ENCODE peak calls at places on chromosomes 12 and 14, in six cellular contexts. I, S, N, L, Y and V are unnamed samples.
A peak's percentile ranks its signal among the peaks of the same experiment; 100 is the strongest.

GRCh38 chr12:32611986-32612385 is 67.1 kb upstream of the DNM1L start:
- DNase-seq in I (no peak), S (no peak), N (no peak), L (no peak), Y (no peak), V (no peak)

GRCh38 chr12:3752741-3753486 is at the start of gene CRACR2A:
- DNase-seq in I (peak; percentile 68), S (peak; percentile 66), N (peak; percentile 84), L (peak; percentile 65), Y (peak; percentile 32), V (peak; percentile 60)

GRCh38 chr14:56342419-56342901 is 224.2 kb downstream of the PELI2 start:
- DNase-seq in I (no peak), S (peak; percentile 67), N (no peak), L (peak; percentile 59), Y (no peak), V (no peak)

GRCh38 chr12:749871-750270 is 2.5 kb upstream of the WNK1 start:
- DNase-seq in I (no peak), S (no peak), N (no peak), L (no peak), Y (no peak), V (no peak)

GRCh38 chr12:3436496-3437060 is 54.4 kb upstream of the PRMT8 start:
- DNase-seq in I (no peak), S (no peak), N (no peak), L (no peak), Y (no peak), V (no peak)

GRCh38 chr14:25197885-25198284 is 147.9 kb upstream of the STXBP6 start:
- DNase-seq in I (no peak), S (no peak), N (no peak), L (no peak), Y (no peak), V (no peak)

GRCh38 chr14:67420102-67420739 is 8.3 kb upstream of the PLEK2 start:
- DNase-seq in I (no peak), S (no peak), N (peak; percentile 51), L (no peak), Y (no peak), V (no peak)

GRCh38 chr12:11853126-11853525 is 203.7 kb downstream of the ETV6 start:
- DNase-seq in I (no peak), S (no peak), N (peak; percentile 49), L (no peak), Y (no peak), V (no peak)

GRCh38 chr12:107223816-107224215 is 130.5 kb upstream of the CRY1 start:
- DNase-seq in I (peak; percentile 12), S (peak; percentile 56), N (no peak), L (peak; percentile 67), Y (no peak), V (no peak)

GRCh38 chr12:99059824-99060526 is 414.9 kb downstream of the APAF1 start:
- DNase-seq in I (no peak), S (peak; percentile 54), N (no peak), L (no peak), Y (no peak), V (peak; percentile 22)

GRCh38 chr12:130870442-130871285 is 1.2 kb upstream of the RAN start:
- DNase-seq in I (peak; percentile 98), S (peak; percentile 98), N (peak; percentile 60), L (peak; percentile 97), Y (peak; percentile 83), V (no peak)
- TF ChIP-seq CTCF in I (peak; percentile 36), S (peak; percentile 80), N (peak; percentile 38), L (peak; percentile 83), Y (peak; percentile 65), V (peak; percentile 51)

GRCh38 chr14:69244946-69245345 is 15.0 kb upstream of the GALNT16 start:
- DNase-seq in I (no peak), S (peak; percentile 25), N (no peak), L (no peak), Y (no peak), V (no peak)

GRCh38 chr14:69246331-69246730 is 13.6 kb upstream of the GALNT16 start:
- DNase-seq in I (no peak), S (no peak), N (no peak), L (no peak), Y (no peak), V (no peak)

GRCh38 chr14:69249603-69250002 is 10.4 kb upstream of the GALNT16 start:
- DNase-seq in I (no peak), S (no peak), N (no peak), L (no peak), Y (no peak), V (no peak)

GRCh38 chr14:69252851-69253250 is 7.1 kb upstream of the GALNT16 start:
- DNase-seq in I (no peak), S (no peak), N (no peak), L (no peak), Y (no peak), V (no peak)

GRCh38 chr14:69247691-69248440 is 12.1 kb upstream of the GALNT16 start:
- DNase-seq in I (no peak), S (peak; percentile 98), N (peak; percentile 24), L (peak; percentile 85), Y (no peak), V (no peak)
- TF ChIP-seq CTCF in I (no peak), S (peak; percentile 58), N (peak; percentile 21), L (peak; percentile 39), Y (peak; percentile 48), V (peak; percentile 74)

GRCh38 chr12:132955094-132955932 is 793 bp downstream of the ZNF605 start:
- DNase-seq in I (peak; percentile 65), S (peak; percentile 75), N (peak; percentile 19), L (peak; percentile 85), Y (no peak), V (no peak)
- TF ChIP-seq CTCF in I (no peak), S (no peak), N (no peak), L (no peak), Y (no peak), V (no peak)

GRCh38 chr14:93905623-93906022 is 21.5 kb upstream of the FAM181A start:
- DNase-seq in I (no peak), S (no peak), N (no peak), L (no peak), Y (no peak), V (no peak)

GRCh38 chr14:93906341-93907329 is 20.5 kb upstream of the FAM181A start:
- DNase-seq in I (peak; percentile 36), S (peak; percentile 30), N (peak; percentile 56), L (peak; percentile 29), Y (peak; percentile 63), V (no peak)

GRCh38 chr14:93902619-93903307 is 24.4 kb upstream of the FAM181A start:
- DNase-seq in I (no peak), S (no peak), N (no peak), L (no peak), Y (no peak), V (no peak)

GRCh38 chr14:93901813-93902212 is 25.3 kb upstream of the FAM181A start:
- DNase-seq in I (no peak), S (no peak), N (no peak), L (no peak), Y (no peak), V (no peak)

GRCh38 chr14:93903342-93904184 is 23.6 kb upstream of the FAM181A start:
- DNase-seq in I (peak; percentile 24), S (no peak), N (no peak), L (no peak), Y (peak; percentile 15), V (no peak)
- TF ChIP-seq CTCF in I (peak; percentile 24), S (peak; percentile 30), N (no peak), L (peak; percentile 15), Y (peak; percentile 61), V (no peak)

GRCh38 chr14:104792101-104792884 is 3.3 kb downstream of the AKT1 start:
- DNase-seq in I (no peak), S (no peak), N (no peak), L (no peak), Y (no peak), V (no peak)

GRCh38 chr14:104794099-104794498 is 1.4 kb downstream of the AKT1 start:
- DNase-seq in I (peak; percentile 60), S (peak; percentile 52), N (peak; percentile 68), L (peak; percentile 76), Y (no peak), V (no peak)

GRCh38 chr14:104791425-104791824 is 4.1 kb downstream of the AKT1 start:
- DNase-seq in I (no peak), S (no peak), N (no peak), L (no peak), Y (no peak), V (no peak)

GRCh38 chr14:104793703-104793959 is 1.9 kb downstream of the AKT1 start:
- DNase-seq in I (no peak), S (no peak), N (no peak), L (no peak), Y (no peak), V (no peak)

DNA sequence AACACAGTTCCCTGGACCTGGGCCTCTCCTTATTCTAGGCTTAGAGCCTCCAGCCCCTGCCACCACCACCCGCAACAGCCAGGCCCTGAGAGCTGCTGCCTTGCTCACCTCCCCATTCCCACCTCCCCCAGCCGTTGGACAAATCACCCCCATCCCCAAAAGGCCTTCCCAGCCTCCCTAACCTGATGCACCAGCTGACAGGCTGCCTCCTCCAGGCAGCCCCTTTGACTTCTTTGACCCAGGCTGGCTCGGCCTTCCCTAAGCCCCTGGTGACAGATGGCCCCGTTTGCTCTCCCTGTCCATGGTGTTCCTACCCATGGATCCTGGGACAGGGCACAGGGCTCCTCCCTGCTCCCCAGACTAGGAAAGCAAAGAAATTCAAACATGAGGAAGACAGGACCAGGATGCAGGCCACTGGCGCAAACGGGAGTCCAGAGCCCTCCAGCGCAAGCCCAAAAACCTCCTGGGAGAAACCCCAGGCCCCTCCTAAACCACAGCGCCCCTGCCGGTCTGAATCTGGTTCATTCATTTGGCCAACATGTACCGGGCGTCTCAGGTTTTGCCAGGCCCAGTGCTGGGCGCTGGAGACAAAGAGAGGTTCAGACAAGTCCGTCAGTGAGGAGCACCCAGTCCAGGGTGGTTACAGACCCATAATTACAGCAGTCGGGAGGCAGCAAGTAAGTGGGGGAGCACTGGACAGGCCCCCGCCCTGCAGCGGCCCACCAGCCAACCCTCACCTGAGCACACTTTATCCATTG is 2.4 kb downstream of the AKT1 start:
- DNase-seq in I (no peak), S (no peak), N (no peak), L (no peak), Y (no peak), V (no peak)
- TF ChIP-seq CTCF in I (no peak), S (peak; percentile 5), N (no peak), L (no peak), Y (no peak), V (no peak)

GRCh38 chr14:68942281-68943035 is 36.6 kb downstream of the ACTN1 start:
- DNase-seq in I (peak; percentile 50), S (no peak), N (no peak), L (no peak), Y (no peak), V (no peak)

GRCh38 chr14:68943107-68943506 is 36.0 kb downstream of the ACTN1 start:
- DNase-seq in I (no peak), S (no peak), N (no peak), L (no peak), Y (no peak), V (no peak)

GRCh38 chr14:68940614-68941185 is 38.4 kb downstream of the ACTN1 start:
- DNase-seq in I (no peak), S (no peak), N (no peak), L (no peak), Y (no peak), V (no peak)

GRCh38 chr14:68939893-68940613 is 39.0 kb downstream of the ACTN1 start:
- DNase-seq in I (peak; percentile 98), S (peak; percentile 97), N (peak; percentile 67), L (peak; percentile 95), Y (no peak), V (no peak)

GRCh38 chr14:68941820-68942219 is 37.3 kb downstream of the ACTN1 start:
- DNase-seq in I (peak; percentile 95), S (peak; percentile 96), N (peak; percentile 53), L (peak; percentile 96), Y (no peak), V (no peak)
- TF ChIP-seq CTCF in I (peak; percentile 80), S (peak; percentile 67), N (no peak), L (peak; percentile 63), Y (peak; percentile 54), V (no peak)